ENCODE peak calls at places on chromosomes 4 and X, in ten cellular contexts. F is fibroblast of lung, J is progenitor cell of endocrine pancreas, V is endothelial cell, Z is RWPE1, A is WTC11, B is Calu3, O is psoas muscle, M is neural progenitor cell, Q is mammary epithelial cell. U is an unnamed sample.

GRCh38 chr4:38867478-38868054 is at the start of gene FAM114A1:
- DNase-seq in F (peak; percentile 86), J (peak; percentile 51), V (peak; percentile 69), Z (peak; percentile 79), A (peak; percentile 61), B (peak; percentile 68), O (peak; percentile 90), M (peak; percentile 79), Q (peak; percentile 70), U (peak; percentile 70)

GRCh38 chrX:20477836-20478532 is 211.3 kb upstream of the RPS6KA3 start:
- DNase-seq in F (no peak), J (no peak), V (no peak), Z (no peak), A (no peak), B (no peak), O (no peak), M (no peak), Q (no peak), U (no peak)

GRCh38 chrX:50100188-50100587 is 100.6 kb downstream of the AKAP4 start:
- DNase-seq in F (no peak), J (no peak), V (peak; percentile 21), Z (peak; percentile 4), A (no peak), B (peak; percentile 28), O (no peak), M (peak; percentile 23), Q (peak; percentile 2), U (no peak)

GRCh38 chrX:51461053-51462050 is 35.0 kb downstream of the NUDT11 start:
- DNase-seq in F (peak; percentile 41), J (no peak), V (no peak), Z (peak; percentile 1), A (peak; percentile 28), B (peak; percentile 2), O (no peak), M (peak; percentile 45), Q (peak; percentile 16), U (no peak)

GRCh38 chrX:15816886-15817285 is 26.6 kb downstream of the ZRSR2 start:
- DNase-seq in F (peak; percentile 11), J (no peak), V (peak; percentile 3), Z (no peak), A (no peak), B (no peak), O (no peak), M (no peak), Q (no peak), U (no peak)

GRCh38 chr4:1218892-1219552 is 29.9 kb downstream of the CTBP1 start:
- DNase-seq in F (no peak), J (no peak), V (no peak), Z (no peak), A (no peak), B (no peak), O (no peak), M (no peak), Q (no peak), U (peak; percentile 41)

GRCh38 chr4:113483131-113483530 is 278.4 kb downstream of the CAMK2D start:
- DNase-seq in F (no peak), J (no peak), V (no peak), Z (no peak), A (no peak), B (no peak), O (no peak), M (no peak), Q (no peak), U (no peak)

GRCh38 chrX:68929332-68930150 is 100.7 kb downstream of the EFNB1 start:
- DNase-seq in F (peak; percentile 75), J (no peak), V (no peak), Z (peak; percentile 71), A (no peak), B (peak; percentile 44), O (peak; percentile 69), M (no peak), Q (peak; percentile 66), U (no peak)

GRCh38 chrX:104921606-104922205 is 298.8 kb downstream of the TEX13A start:
- DNase-seq in F (no peak), J (no peak), V (no peak), Z (no peak), A (no peak), B (no peak), O (no peak), M (no peak), Q (peak; percentile 12), U (no peak)

GRCh38 chr4:112604590-112604989 is 32.1 kb downstream of the ZGRF1 start:
- DNase-seq in F (peak; percentile 75), J (peak; percentile 10), V (peak; percentile 63), Z (peak; percentile 49), A (peak; percentile 21), B (peak; percentile 42), O (no peak), M (peak; percentile 72), Q (peak; percentile 35), U (no peak)

DNA sequence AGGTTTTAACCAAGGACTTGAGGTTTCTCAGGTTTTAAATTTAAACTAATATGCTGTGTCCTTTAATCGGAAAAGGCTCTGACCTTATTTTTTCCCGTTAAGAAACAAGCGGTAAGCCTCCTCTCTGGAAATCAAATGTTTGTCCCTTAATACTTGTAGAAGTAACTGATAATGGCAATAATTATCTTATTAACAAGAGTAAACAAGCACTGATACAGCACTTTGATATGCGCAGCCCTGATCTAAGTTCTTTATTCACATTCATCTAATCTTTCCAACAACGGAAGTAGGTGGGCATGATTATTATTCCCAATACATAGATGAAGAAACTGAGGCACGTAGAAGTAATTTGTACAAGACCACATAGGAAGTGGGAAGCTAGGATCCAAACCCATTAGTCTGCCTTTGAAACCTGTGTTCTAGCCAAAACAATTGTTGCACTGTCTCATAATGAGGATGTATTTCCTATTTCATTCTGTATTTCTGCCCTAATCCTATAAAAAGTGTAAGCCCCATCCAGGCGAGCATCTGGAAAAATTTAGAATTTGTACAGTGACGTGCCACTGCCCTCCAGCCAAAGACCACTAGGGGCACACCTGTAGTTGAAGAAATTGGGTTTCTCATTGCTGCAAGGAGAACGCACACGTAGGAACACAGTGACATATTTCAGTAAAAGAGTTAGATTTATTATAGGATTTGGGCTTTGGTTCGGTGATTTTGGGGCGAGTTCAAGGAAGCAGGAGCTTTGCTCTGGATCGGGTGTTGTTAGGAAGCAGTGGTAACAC is 605 bp downstream of the CXorf58 start:
- DNase-seq in F (no peak), J (no peak), V (peak; percentile 13), Z (no peak), A (peak; percentile 12), B (no peak), O (no peak), M (no peak), Q (no peak), U (no peak)
- TF ChIP-seq CTCF in F (peak; percentile 39), J (peak; percentile 67), V (peak; percentile 16), Z (peak; percentile 32), A (no peak), B (no peak), O (no peak), M (peak; percentile 61), Q (peak; percentile 15), U (no peak)

DNA sequence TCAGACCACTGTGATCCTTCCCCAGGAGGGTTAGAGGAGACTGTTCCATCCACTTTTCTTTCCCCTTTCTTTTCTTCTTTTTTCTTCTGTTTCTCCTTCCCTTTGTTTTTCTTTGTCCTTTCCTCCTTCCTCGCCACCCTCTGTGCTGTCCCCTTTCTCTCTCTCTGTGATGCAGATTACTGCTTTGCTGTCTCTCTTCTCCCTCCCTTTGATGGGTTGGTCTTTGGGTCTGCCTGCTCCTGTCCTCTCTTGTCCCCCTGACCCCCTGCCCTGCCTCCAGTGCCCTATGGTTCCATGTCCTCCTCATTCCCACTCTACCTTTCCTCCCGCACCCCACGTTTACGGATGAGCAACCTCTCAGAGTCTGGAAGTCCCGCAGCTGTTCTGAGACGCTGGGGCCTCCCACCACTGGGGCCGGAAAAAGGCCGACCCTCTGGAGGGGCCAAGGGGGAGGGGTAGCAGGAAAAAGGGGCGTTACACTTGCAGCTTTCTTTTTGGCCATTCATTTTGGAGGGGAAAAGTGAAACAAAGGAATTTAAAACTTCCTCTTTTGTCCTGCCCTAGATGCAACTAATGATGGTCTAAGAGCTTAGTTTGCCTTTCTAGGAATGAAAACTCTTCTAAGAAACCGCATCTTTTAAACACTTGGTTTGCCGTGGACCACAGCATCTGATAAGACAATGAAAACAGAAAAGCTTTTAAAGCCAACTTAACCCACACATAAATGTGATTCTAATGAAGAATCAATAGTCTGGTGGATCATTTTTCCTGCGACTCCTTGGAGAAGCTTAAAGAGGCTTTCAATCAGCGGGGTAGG is 24.5 kb upstream of the TSR2 start:
- DNase-seq in F (peak; percentile 11), J (no peak), V (peak; percentile 24), Z (no peak), A (peak; percentile 31), B (no peak), O (no peak), M (peak; percentile 51), Q (no peak), U (no peak)
- TF ChIP-seq CTCF in F (no peak), J (no peak), V (no peak), Z (no peak), A (no peak), B (no peak), O (no peak), M (no peak), Q (no peak), U (no peak)

DNA sequence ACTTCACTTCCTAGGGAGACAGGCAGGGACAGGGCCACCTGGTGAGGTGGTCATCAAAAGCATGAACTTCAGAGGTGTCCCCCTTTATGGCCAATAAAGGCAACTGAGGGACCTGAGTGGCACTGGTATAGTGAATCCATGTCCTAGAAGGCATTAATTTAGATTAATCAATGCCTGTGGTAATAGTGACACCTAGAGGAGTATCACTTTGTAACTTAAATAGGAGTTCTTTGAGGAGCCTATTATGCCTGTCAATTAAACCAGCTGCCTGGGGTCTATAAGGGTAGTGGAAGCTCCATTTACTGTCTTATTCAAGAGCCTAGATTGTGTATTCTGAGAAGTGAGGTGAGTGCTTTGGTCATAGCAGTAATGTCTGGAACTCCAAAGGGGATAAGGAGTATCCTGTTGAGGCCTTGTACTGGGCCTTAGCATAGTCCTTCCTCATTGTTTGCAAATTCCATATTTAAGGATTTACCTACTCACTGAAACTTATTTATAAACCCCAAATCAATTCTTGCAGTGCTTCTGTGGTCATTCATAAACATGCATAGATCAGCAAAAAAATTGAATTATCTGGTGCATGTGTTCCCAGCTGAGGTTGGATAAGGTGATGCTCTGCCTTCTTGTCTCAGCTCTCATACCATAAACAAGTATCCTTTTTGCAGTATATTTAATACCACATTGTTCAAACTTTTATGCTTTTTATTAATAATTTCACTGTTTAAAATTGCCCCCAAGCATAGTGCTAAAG is 213.8 kb upstream of the RADX start:
- DNase-seq in F (no peak), J (no peak), V (no peak), Z (peak; percentile 13), A (no peak), B (no peak), O (no peak), M (no peak), Q (peak; percentile 12), U (no peak)
- TF ChIP-seq CTCF in F (no peak), J (no peak), V (no peak), Z (no peak), A (no peak), B (peak; percentile 13), O (peak; percentile 25), M (peak; percentile 27), Q (peak; percentile 23), U (no peak)

DNA sequence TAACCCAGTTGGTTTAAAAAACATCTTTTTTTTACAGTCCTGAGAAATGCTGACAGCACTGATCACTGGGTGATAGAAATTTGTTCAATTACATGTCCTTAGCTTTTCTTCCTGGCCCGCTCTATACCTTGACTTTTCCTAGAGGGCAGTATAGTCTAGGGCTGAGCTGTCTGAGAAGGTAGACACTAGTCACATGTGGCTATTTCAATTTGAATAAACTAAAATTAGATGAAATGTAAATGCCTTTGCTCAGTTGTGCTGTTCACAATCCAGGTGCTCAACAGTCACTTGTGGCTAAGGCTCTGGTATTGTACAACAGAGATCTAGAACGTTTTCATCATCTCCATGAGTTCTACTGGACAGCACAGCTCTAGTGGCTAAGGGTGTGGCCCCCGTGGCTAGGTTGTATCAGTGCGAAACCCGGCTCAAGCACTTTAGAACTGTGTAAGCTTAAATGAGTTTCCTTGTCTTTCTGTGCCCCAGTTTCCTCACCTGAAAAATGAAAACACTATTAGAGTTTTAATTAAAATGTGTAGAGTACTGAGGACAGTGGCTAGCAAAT is 111.6 kb upstream of the WDR17 start:
- DNase-seq in F (no peak), J (no peak), V (no peak), Z (peak; percentile 8), A (no peak), B (no peak), O (no peak), M (peak; percentile 4), Q (no peak), U (no peak)
- TF ChIP-seq CTCF in F (peak; percentile 15), J (no peak), V (no peak), Z (no peak), A (peak; percentile 37), B (no peak), O (no peak), M (peak; percentile 44), Q (peak; percentile 11), U (no peak)